ENCODE peak calls at places on chromosomes 12 and 14, in six cellular contexts. One of them, this sample, is unnamed.

GRCh38 chr12:104060791-104061190 is 3.5 kb upstream of the HCFC2 start:
- DNase-seq in HepG2: no peak
- DNase-seq in HCT116: no peak
- DNase-seq in K562: no peak
- DNase-seq in H1: no peak
- DNase-seq in SK-N-SH: no peak
- DNase-seq in this sample: no peak

GRCh38 chr12:124457287-124458219 is 109.9 kb downstream of the NCOR2 start:
- DNase-seq in HepG2: no peak
- DNase-seq in HCT116: no peak
- DNase-seq in K562: no peak
- DNase-seq in H1: no peak
- DNase-seq in SK-N-SH: no peak
- DNase-seq in this sample: no peak

GRCh38 chr12:84361651-84362551 is 550.7 kb downstream of the SLC6A15 start:
- DNase-seq in HepG2: no peak
- DNase-seq in HCT116: no peak
- DNase-seq in K562: no peak
- DNase-seq in H1: no peak
- DNase-seq in SK-N-SH: no peak
- DNase-seq in this sample: no peak

GRCh38 chr12:124036117-124037109 is 63.4 kb downstream of the ZNF664 start:
- DNase-seq in HepG2: peak
- DNase-seq in HCT116: peak
- DNase-seq in K562: peak
- DNase-seq in H1: peak
- DNase-seq in SK-N-SH: peak
- DNase-seq in this sample: peak

GRCh38 chr12:94674835-94675234 is 24.5 kb upstream of the TMCC3 start:
- DNase-seq in HepG2: no peak
- DNase-seq in HCT116: no peak
- DNase-seq in K562: no peak
- DNase-seq in H1: no peak
- DNase-seq in SK-N-SH: no peak
- DNase-seq in this sample: no peak

GRCh38 chr12:127750076-127750840 is 516.7 kb upstream of the TMEM132C start:
- DNase-seq in HepG2: no peak
- DNase-seq in HCT116: no peak
- DNase-seq in K562: no peak
- DNase-seq in H1: no peak
- DNase-seq in SK-N-SH: no peak
- DNase-seq in this sample: no peak

GRCh38 chr14:93008381-93008780 is 85.4 kb downstream of the CHGA start:
- DNase-seq in HepG2: no peak
- DNase-seq in HCT116: no peak
- DNase-seq in K562: no peak
- DNase-seq in H1: no peak
- DNase-seq in SK-N-SH: peak
- DNase-seq in this sample: no peak

GRCh38 chr14:69005432-69006148 is 26.5 kb upstream of the ACTN1 start:
- DNase-seq in HepG2: peak
- DNase-seq in HCT116: peak
- DNase-seq in K562: peak
- DNase-seq in H1: no peak
- DNase-seq in SK-N-SH: peak
- DNase-seq in this sample: no peak

GRCh38 chr14:104094709-104095425 is 9.4 kb downstream of the ASPG start:
- DNase-seq in HepG2: no peak
- DNase-seq in HCT116: no peak
- DNase-seq in K562: peak
- DNase-seq in H1: peak
- DNase-seq in SK-N-SH: peak
- DNase-seq in this sample: peak

GRCh38 chr12:14260011-14260993 is 105.2 kb upstream of the ATF7IP start:
- DNase-seq in HepG2: peak
- DNase-seq in HCT116: peak
- DNase-seq in K562: peak
- DNase-seq in H1: peak
- DNase-seq in SK-N-SH: no peak
- DNase-seq in this sample: peak

GRCh38 chr14:55249423-55249822 is 21.8 kb upstream of the FBXO34 start:
- DNase-seq in HepG2: no peak
- DNase-seq in HCT116: no peak
- DNase-seq in K562: no peak
- DNase-seq in H1: no peak
- DNase-seq in SK-N-SH: no peak
- DNase-seq in this sample: no peak

GRCh38 chr12:67151891-67152290 is 117.3 kb upstream of the CAND1 start:
- DNase-seq in HepG2: no peak
- DNase-seq in HCT116: no peak
- DNase-seq in K562: no peak
- DNase-seq in H1: no peak
- DNase-seq in SK-N-SH: no peak
- DNase-seq in this sample: no peak

GRCh38 chr14:50335389-50335788 is 23.3 kb downstream of the DMAC2L start:
- DNase-seq in HepG2: peak
- DNase-seq in HCT116: no peak
- DNase-seq in K562: no peak
- DNase-seq in H1: no peak
- DNase-seq in SK-N-SH: peak
- DNase-seq in this sample: peak

GRCh38 chr14:53599221-53599945 is 357.2 kb downstream of the BMP4 start:
- DNase-seq in HepG2: peak
- DNase-seq in HCT116: no peak
- DNase-seq in K562: no peak
- DNase-seq in H1: no peak
- DNase-seq in SK-N-SH: no peak
- DNase-seq in this sample: no peak

GRCh38 chr12:87981495-87981894 is 47.7 kb downstream of the C12orf50 start:
- DNase-seq in HepG2: no peak
- DNase-seq in HCT116: no peak
- DNase-seq in K562: no peak
- DNase-seq in H1: no peak
- DNase-seq in SK-N-SH: no peak
- DNase-seq in this sample: no peak

GRCh38 chr14:101193126-101193844 is 289.8 kb upstream of the RTL1 start:
- DNase-seq in HepG2: no peak
- DNase-seq in HCT116: no peak
- DNase-seq in K562: no peak
- DNase-seq in H1: peak
- DNase-seq in SK-N-SH: no peak
- DNase-seq in this sample: no peak

GRCh38 chr12:102811125-102811737 is 105.8 kb downstream of the PAH start:
- DNase-seq in HepG2: peak
- DNase-seq in HCT116: peak
- DNase-seq in K562: peak
- DNase-seq in H1: peak
- DNase-seq in SK-N-SH: peak
- DNase-seq in this sample: peak

GRCh38 chr12:51392556-51393237 is 1.5 kb upstream of the GALNT6 start:
- DNase-seq in HepG2: no peak
- DNase-seq in HCT116: no peak
- DNase-seq in K562: no peak
- DNase-seq in H1: peak
- DNase-seq in SK-N-SH: no peak
- DNase-seq in this sample: peak

GRCh38 chr14:101108579-101109346 is 205.2 kb upstream of the RTL1 start:
- DNase-seq in HepG2: no peak
- DNase-seq in HCT116: no peak
- DNase-seq in K562: no peak
- DNase-seq in H1: no peak
- DNase-seq in SK-N-SH: no peak
- DNase-seq in this sample: no peak

GRCh38 chr14:59013672-59014298 is 174.7 kb upstream of the DAAM1 start:
- DNase-seq in HepG2: peak
- DNase-seq in HCT116: no peak
- DNase-seq in K562: no peak
- DNase-seq in H1: no peak
- DNase-seq in SK-N-SH: no peak
- DNase-seq in this sample: no peak

GRCh38 chr12:100668939-100669536 is 95.6 kb downstream of the GAS2L3 start:
- DNase-seq in HepG2: peak
- DNase-seq in HCT116: peak
- DNase-seq in K562: peak
- DNase-seq in H1: peak
- DNase-seq in SK-N-SH: peak
- DNase-seq in this sample: peak

GRCh38 chr14:39232554-39233415 is 930 bp upstream of the MIA2 start:
- DNase-seq in HepG2: peak
- DNase-seq in HCT116: no peak
- DNase-seq in K562: no peak
- DNase-seq in H1: no peak
- DNase-seq in SK-N-SH: no peak
- DNase-seq in this sample: no peak

GRCh38 chr12:87266305-87266704 is 762.9 kb downstream of the C12orf50 start:
- DNase-seq in HepG2: peak
- DNase-seq in HCT116: no peak
- DNase-seq in K562: no peak
- DNase-seq in H1: no peak
- DNase-seq in SK-N-SH: no peak
- DNase-seq in this sample: peak

GRCh38 chr14:50829472-50830043 is 1.4 kb downstream of the NIN start:
- DNase-seq in HepG2: no peak
- DNase-seq in HCT116: no peak
- DNase-seq in K562: no peak
- DNase-seq in H1: peak
- DNase-seq in SK-N-SH: peak
- DNase-seq in this sample: no peak

GRCh38 chr14:63039800-63040380 is 5.4 kb downstream of the KCNH5 start:
- DNase-seq in HepG2: peak
- DNase-seq in HCT116: no peak
- DNase-seq in K562: peak
- DNase-seq in H1: no peak
- DNase-seq in SK-N-SH: peak
- DNase-seq in this sample: peak

GRCh38 chr12:66638666-66639065 is 40.2 kb downstream of the GRIP1 start:
- DNase-seq in HepG2: no peak
- DNase-seq in HCT116: no peak
- DNase-seq in K562: no peak
- DNase-seq in H1: no peak
- DNase-seq in SK-N-SH: no peak
- DNase-seq in this sample: no peak

GRCh38 chr14:96194657-96195431 is 9.8 kb upstream of the BDKRB2 start:
- DNase-seq in HepG2: peak
- DNase-seq in HCT116: no peak
- DNase-seq in K562: no peak
- DNase-seq in H1: no peak
- DNase-seq in SK-N-SH: no peak
- DNase-seq in this sample: peak

GRCh38 chr12:52442600-52443061 is 8.5 kb upstream of the KRT75 start:
- DNase-seq in HepG2: no peak
- DNase-seq in HCT116: peak
- DNase-seq in K562: no peak
- DNase-seq in H1: peak
- DNase-seq in SK-N-SH: no peak
- DNase-seq in this sample: peak
- TF ChIP-seq JUND in HepG2: no peak
- TF ChIP-seq JUND in HCT116: no peak
- TF ChIP-seq JUND in K562: no peak
- TF ChIP-seq JUND in H1: peak
- TF ChIP-seq JUND in SK-N-SH: no peak
- TF ChIP-seq JUND in this sample: no peak

DNA sequence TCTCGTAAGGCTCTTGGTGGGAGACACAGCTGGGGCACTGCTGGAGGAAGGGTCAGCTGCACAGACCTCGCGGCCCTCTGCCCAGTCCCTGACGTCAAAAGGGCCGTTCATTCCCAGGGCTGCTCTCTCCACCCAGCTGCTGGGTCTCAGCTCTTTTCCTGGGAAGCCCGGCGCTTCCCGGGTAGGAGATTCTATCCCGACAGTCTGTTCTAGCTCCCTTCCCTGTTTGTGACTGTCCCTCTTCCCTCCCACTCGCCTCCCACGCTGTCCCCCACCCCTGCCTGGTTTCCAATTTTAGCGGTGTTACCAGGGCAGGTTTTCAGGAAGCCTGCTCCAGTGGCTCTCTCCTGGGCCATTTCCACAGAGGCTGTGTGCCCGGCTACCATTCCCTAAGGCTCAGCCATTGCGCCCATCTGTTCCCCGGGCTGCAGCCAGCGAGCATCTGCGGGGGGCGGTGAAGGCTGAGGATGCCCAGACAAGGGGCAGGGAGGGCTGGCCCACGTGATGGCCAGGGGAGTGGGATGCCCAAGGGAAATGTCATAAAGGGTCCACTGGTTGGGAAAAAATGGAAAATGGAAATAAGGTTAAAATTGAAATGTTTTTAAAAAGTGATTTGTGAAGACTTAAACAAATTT is 186.7 kb downstream of the CACNA1C start:
- DNase-seq in HepG2: no peak
- DNase-seq in HCT116: no peak
- DNase-seq in K562: no peak
- DNase-seq in H1: no peak
- DNase-seq in SK-N-SH: peak
- DNase-seq in this sample: no peak
- TF ChIP-seq JUND in HepG2: no peak
- TF ChIP-seq JUND in HCT116: no peak
- TF ChIP-seq JUND in K562: no peak
- TF ChIP-seq JUND in H1: no peak
- TF ChIP-seq JUND in SK-N-SH: no peak
- TF ChIP-seq JUND in this sample: no peak

DNA sequence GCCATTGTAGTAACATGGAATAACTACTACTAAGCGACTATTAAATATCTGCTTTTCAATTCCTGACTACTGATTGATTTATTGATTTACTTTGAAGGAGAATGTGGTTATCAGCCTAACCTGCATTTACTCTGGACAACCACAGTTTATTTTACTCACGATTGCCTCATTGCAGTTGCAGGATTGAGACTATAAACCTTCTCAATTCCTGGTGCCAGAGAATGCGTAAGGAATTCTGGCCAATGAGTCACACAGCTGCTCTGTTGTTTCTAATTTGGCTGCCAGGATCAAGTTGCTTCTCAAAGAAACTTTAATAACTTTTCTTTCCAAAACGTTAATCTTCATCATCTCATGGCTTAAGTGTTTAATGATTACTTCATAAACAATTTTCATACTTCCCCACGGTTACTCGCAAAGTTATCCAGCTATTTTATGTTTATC is 13.1 kb upstream of the TMTC1 start:
- DNase-seq in HepG2: no peak
- DNase-seq in HCT116: peak
- DNase-seq in K562: no peak
- DNase-seq in H1: no peak
- DNase-seq in SK-N-SH: no peak
- DNase-seq in this sample: peak
- TF ChIP-seq JUND in HepG2: no peak
- TF ChIP-seq JUND in HCT116: no peak
- TF ChIP-seq JUND in K562: no peak
- TF ChIP-seq JUND in H1: no peak
- TF ChIP-seq JUND in SK-N-SH: no peak
- TF ChIP-seq JUND in this sample: no peak

DNA sequence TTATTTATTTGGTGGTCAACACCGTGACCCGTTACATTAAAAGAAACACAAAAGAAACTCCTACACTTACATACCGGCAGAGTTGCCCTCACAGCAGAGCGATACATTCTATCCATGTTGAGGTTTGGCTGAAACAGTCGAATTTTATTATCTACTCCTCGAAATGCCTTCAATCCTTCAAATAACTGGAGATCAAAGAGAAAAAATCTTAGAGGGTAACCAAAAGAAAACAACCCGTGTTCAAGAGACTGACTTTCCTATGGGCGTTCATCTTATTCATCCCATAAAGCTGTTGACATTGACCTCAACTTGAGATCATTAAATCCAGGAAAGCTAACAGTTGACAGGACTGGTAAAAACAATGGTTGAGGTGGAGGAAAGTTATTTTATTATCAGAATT is 67.7 kb downstream of the BCAT1 start:
- DNase-seq in HepG2: no peak
- DNase-seq in HCT116: no peak
- DNase-seq in K562: no peak
- DNase-seq in H1: no peak
- DNase-seq in SK-N-SH: no peak
- DNase-seq in this sample: no peak
- TF ChIP-seq JUND in HepG2: no peak
- TF ChIP-seq JUND in HCT116: no peak
- TF ChIP-seq JUND in K562: no peak
- TF ChIP-seq JUND in H1: no peak
- TF ChIP-seq JUND in SK-N-SH: no peak
- TF ChIP-seq JUND in this sample: no peak